ENCODE peak calls at places on chromosomes 2 and 18, in four cellular contexts. One of them, this sample, is unnamed.

GRCh38 chr2:147863835-147864234 is 19.0 kb downstream of the ACVR2A start:
- DNase-seq in HEK293T: no peak
- DNase-seq in EL: no peak
- DNase-seq in astrocyte of the spinal cord: peak
- DNase-seq in this sample: no peak

GRCh38 chr2:138777996-138778395 is 2.2 kb downstream of the NXPH2 start:
- DNase-seq in HEK293T: no peak
- DNase-seq in EL: peak
- DNase-seq in astrocyte of the spinal cord: peak
- DNase-seq in this sample: peak

GRCh38 chr2:175630319-175631246 is 371.5 kb downstream of the LNPK start:
- DNase-seq in HEK293T: no peak
- DNase-seq in EL: no peak
- DNase-seq in astrocyte of the spinal cord: no peak
- DNase-seq in this sample: no peak

GRCh38 chr2:165196411-165196810 is 7.4 kb downstream of the SCN3A start:
- DNase-seq in HEK293T: no peak
- DNase-seq in EL: no peak
- DNase-seq in astrocyte of the spinal cord: no peak
- DNase-seq in this sample: no peak

GRCh38 chr18:77052656-77053309 is 79.8 kb downstream of the MBP start:
- DNase-seq in HEK293T: no peak
- DNase-seq in EL: no peak
- DNase-seq in astrocyte of the spinal cord: no peak
- DNase-seq in this sample: no peak

GRCh38 chr2:126650994-126651393 is 5.0 kb upstream of the GYPC start:
- DNase-seq in HEK293T: no peak
- DNase-seq in EL: no peak
- DNase-seq in astrocyte of the spinal cord: no peak
- DNase-seq in this sample: no peak

GRCh38 chr2:59025157-59025757 is 784.1 kb upstream of the FANCL start:
- DNase-seq in HEK293T: peak
- DNase-seq in EL: peak
- DNase-seq in astrocyte of the spinal cord: peak
- DNase-seq in this sample: peak

GRCh38 chr2:230671117-230671516 is 41.5 kb upstream of the CAB39 start:
- DNase-seq in HEK293T: no peak
- DNase-seq in EL: peak
- DNase-seq in astrocyte of the spinal cord: peak
- DNase-seq in this sample: no peak

GRCh38 chr2:160169401-160169918 is 30.6 kb downstream of the ITGB6 start:
- DNase-seq in HEK293T: no peak
- DNase-seq in EL: no peak
- DNase-seq in astrocyte of the spinal cord: no peak
- DNase-seq in this sample: peak